ENCODE peak calls at places on chromosomes 5 and 9, in four cellular contexts. K, J, Q and L are unnamed samples.

GRCh38 chr9:133141833-133142594 is 21.0 kb upstream of the RALGDS start:
- DNase-seq in K (no peak), J (no peak), Q (no peak), L (peak; percentile 62)

GRCh38 chr9:14538529-14538928 is 154.7 kb downstream of the ZDHHC21 start:
- DNase-seq in K (peak; percentile 87), J (no peak), Q (no peak), L (no peak)

GRCh38 chr9:127921592-127922120 is 4.8 kb upstream of the ST6GALNAC4 start:
- DNase-seq in K (peak; percentile 32), J (no peak), Q (peak; percentile 90), L (no peak)

GRCh38 chr5:94777163-94777885 is 158.9 kb downstream of the SLF1 start:
- DNase-seq in K (no peak), J (no peak), Q (no peak), L (no peak)

GRCh38 chr5:7754997-7755596 is 95.8 kb downstream of the CFAP90 start:
- DNase-seq in K (peak; percentile 83), J (peak; percentile 39), Q (no peak), L (peak; percentile 26)

GRCh38 chr5:54610197-54610898 is 92.8 kb downstream of the SNX18 start:
- DNase-seq in K (peak; percentile 66), J (peak; percentile 55), Q (no peak), L (peak; percentile 60)

GRCh38 chr9:121640076-121640475 is 11.4 kb upstream of the DAB2IP start:
- DNase-seq in K (peak; percentile 73), J (peak; percentile 6), Q (no peak), L (peak; percentile 16)

GRCh38 chr9:92650839-92651621 is 18.9 kb downstream of the IPPK start:
- DNase-seq in K (peak; percentile 46), J (peak; percentile 80), Q (peak; percentile 80), L (no peak)

GRCh38 chr9:116895956-116896355 is 208.9 kb downstream of the TRIM32 start:
- DNase-seq in K (no peak), J (no peak), Q (no peak), L (no peak)

GRCh38 chr9:134554750-134555655 is 86.6 kb upstream of the COL5A1 start:
- DNase-seq in K (no peak), J (peak; percentile 86), Q (no peak), L (no peak)

GRCh38 chr5:36535390-36535789 is 71.0 kb upstream of the SLC1A3 start:
- DNase-seq in K (no peak), J (no peak), Q (no peak), L (no peak)

GRCh38 chr5:144318011-144318410 is 147.3 kb downstream of the KCTD16 start:
- DNase-seq in K (no peak), J (no peak), Q (no peak), L (no peak)

GRCh38 chr5:64458948-64459347 is 46.9 kb upstream of the RGS7BP start:
- DNase-seq in K (no peak), J (no peak), Q (no peak), L (no peak)

GRCh38 chr5:43231977-43232376 is 40.0 kb downstream of the NIM1K start:
- DNase-seq in K (peak; percentile 34), J (no peak), Q (no peak), L (no peak)

GRCh38 chr5:172142709-172143215 is 45.3 kb downstream of the STK10 start:
- DNase-seq in K (peak; percentile 87), J (peak; percentile 59), Q (no peak), L (no peak)

GRCh38 chr5:5385326-5385725 is 37.2 kb upstream of the ICE1 start:
- DNase-seq in K (no peak), J (no peak), Q (no peak), L (no peak)

GRCh38 chr5:139752506-139753350 is 42.9 kb upstream of the PSD2 start:
- DNase-seq in K (no peak), J (peak; percentile 83), Q (no peak), L (no peak)

GRCh38 chr9:124771867-124772621 is 933 bp upstream of the NR6A1 start:
- DNase-seq in K (peak; percentile 91), J (peak; percentile 67), Q (no peak), L (no peak)

GRCh38 chr5:40716000-40716399 is 36.3 kb downstream of the PTGER4 start:
- DNase-seq in K (peak; percentile 16), J (no peak), Q (no peak), L (no peak)

GRCh38 chr5:168109441-168109840 is 182.0 kb upstream of the WWC1 start:
- DNase-seq in K (no peak), J (peak; percentile 71), Q (no peak), L (no peak)

GRCh38 chr5:105708442-105708841 is 1962.3 kb downstream of the EFNA5 start:
- DNase-seq in K (no peak), J (no peak), Q (no peak), L (no peak)

GRCh38 chr5:1127991-1128785 is 16.3 kb upstream of the SLC12A7 start:
- DNase-seq in K (no peak), J (no peak), Q (no peak), L (no peak)

GRCh38 chr9:34252670-34253459 is 74.0 kb downstream of the UBAP1 start:
- DNase-seq in K (peak; percentile 75), J (peak; percentile 72), Q (peak; percentile 89), L (peak; percentile 35)

GRCh38 chr5:28576022-28576421 is 1537.6 kb upstream of the CDH9 start:
- DNase-seq in K (peak; percentile 66), J (peak; percentile 9), Q (no peak), L (peak; percentile 20)

GRCh38 chr9:123478967-123479602 is 123.1 kb downstream of the CRB2 start:
- DNase-seq in K (no peak), J (no peak), Q (no peak), L (no peak)

GRCh38 chr5:135230326-135230925 is 168.6 kb downstream of the MACROH2A1 start:
- DNase-seq in K (no peak), J (peak; percentile 80), Q (no peak), L (no peak)

GRCh38 chr5:71836084-71836483 is 117.0 kb downstream of the CARTPT start:
- DNase-seq in K (no peak), J (peak; percentile 19), Q (no peak), L (no peak)

GRCh38 chr5:76372320-76373054 is 30.6 kb upstream of the IQGAP2 start:
- DNase-seq in K (peak; percentile 88), J (peak; percentile 94), Q (no peak), L (no peak)

GRCh38 chr9:126399251-126399650 is 72.6 kb downstream of the MVB12B start:
- DNase-seq in K (peak; percentile 53), J (peak; percentile 57), Q (no peak), L (no peak)

GRCh38 chr9:694499-695154 is 146.9 kb upstream of the DMRT1 start:
- DNase-seq in K (no peak), J (peak; percentile 97), Q (no peak), L (no peak)

GRCh38 chr5:55680353-55680752 is 31.8 kb downstream of the SLC38A9 start:
- DNase-seq in K (peak; percentile 12), J (peak; percentile 11), Q (no peak), L (no peak)

GRCh38 chr9:128141604-128142003 is 7.6 kb upstream of the LCN2 start:
- DNase-seq in K (no peak), J (no peak), Q (no peak), L (no peak)

GRCh38 chr5:55993628-55994501 is 898 bp downstream of the IL6ST start:
- DNase-seq in K (no peak), J (no peak), Q (no peak), L (no peak)

GRCh38 chr5:1755321-1755949 is 44.2 kb downstream of the MRPL36 start:
- DNase-seq in K (no peak), J (no peak), Q (peak; percentile 70), L (no peak)

GRCh38 chr5:59042683-59043082 is 459.8 kb downstream of the RAB3C start:
- DNase-seq in K (no peak), J (peak; percentile 79), Q (no peak), L (no peak)

GRCh38 chr9:137366445-137366810 is 56.5 kb downstream of the EXD3 start:
- DNase-seq in K (no peak), J (no peak), Q (no peak), L (no peak)

GRCh38 chr5:119021333-119021732 is 33.0 kb upstream of the DTWD2 start:
- DNase-seq in K (no peak), J (no peak), Q (no peak), L (no peak)

GRCh38 chr5:43389679-43390329 is 22.4 kb downstream of the CCL28 start:
- DNase-seq in K (peak; percentile 94), J (peak; percentile 80), Q (no peak), L (peak; percentile 76)

DNA sequence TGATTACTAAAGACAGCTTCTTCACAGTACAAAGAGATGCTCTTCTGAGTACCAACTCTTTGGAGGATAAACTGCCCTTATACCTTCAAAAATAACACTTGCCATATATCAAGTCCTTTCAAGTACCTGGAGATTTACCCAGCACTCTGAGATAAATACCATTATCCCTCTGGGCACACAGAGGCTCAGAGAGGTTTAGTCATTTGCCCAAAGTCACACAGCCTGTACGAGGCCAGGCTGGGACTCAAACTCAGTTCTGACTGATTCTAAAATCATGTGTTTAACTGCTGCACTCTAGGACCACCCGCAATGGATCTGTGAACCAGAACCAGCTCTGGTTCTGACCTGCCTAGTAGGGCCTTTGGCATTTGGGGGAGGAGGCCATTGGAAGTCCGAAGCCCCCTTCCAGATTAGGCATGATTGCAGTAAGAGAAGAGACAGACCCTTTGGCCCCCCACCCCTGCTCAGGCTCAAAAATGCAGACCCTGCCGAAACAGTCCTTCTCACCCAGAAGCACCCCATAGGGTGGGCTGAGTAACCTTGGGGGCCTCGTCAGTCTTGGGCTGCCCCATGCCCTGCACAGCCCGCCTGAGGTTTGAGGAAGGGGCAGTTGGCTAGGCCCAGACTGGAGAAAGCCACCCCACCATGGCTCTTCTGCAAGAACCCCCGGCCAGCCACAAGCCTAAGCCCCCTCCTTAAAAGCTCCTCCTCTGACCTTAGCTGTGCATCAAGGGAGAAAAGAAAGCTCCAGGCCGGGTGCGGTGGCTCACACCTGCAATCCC is 32.8 kb upstream of the IL17B start:
- DNase-seq in K (no peak), J (no peak), Q (no peak), L (no peak)
- H3K4me3 ChIP-seq in K (no peak overlapping the region), J (no peak overlapping the region), Q (peak overlapping the region; percentile 42), L (no peak overlapping the region)

DNA sequence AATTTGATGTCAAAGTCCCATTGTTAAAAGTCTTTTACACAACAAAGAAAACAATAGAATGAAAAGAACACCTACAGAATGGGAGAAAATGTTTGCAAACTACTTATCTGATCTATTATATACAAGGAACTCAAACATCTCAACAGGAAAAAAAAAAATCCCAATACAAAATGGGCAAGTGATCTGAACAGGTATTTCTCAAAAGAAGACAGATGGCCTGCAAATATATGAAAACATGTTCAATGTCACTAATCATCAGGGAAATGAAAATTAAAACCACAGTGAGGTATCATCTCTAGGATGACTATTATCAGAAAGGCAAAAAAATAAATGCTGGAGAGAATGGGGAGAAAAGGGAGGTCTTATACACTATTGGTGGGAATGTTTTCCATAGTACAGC is 301.8 kb downstream of the ARHGAP26 start:
- DNase-seq in K (no peak), J (no peak), Q (no peak), L (no peak)
- H3K4me3 ChIP-seq in K (no peak overlapping the region), J (no peak overlapping the region), Q (no peak overlapping the region), L (no peak overlapping the region)

GRCh38 chr5:81233080-81233634 is at the start of gene CKMT2:
- DNase-seq in K (peak; percentile 86), J (peak; percentile 53), Q (peak; percentile 84), L (no peak)
- H3K4me3 ChIP-seq in K (peak within 1 kb of the TSS; percentile 15), J (peak within 1 kb of the TSS; percentile 24), Q (peak within 1 kb of the TSS; percentile 28), L (no peak within 1 kb of the TSS)

GRCh38 chr5:142107729-142108431 is 699 bp upstream of the NDFIP1 start:
- DNase-seq in K (no peak), J (no peak), Q (no peak), L (no peak)
- H3K4me3 ChIP-seq in K (no peak overlapping the region), J (peak overlapping the region; percentile 9), Q (peak overlapping the region; percentile 63), L (peak overlapping the region; percentile 82)